ENCODE peak calls at places on chromosomes 6 and 20, in nine cellular contexts. V is RCC 7860; Q is iris pigment epithelial cell; X is brain microvascular endothelial cell; P is stimulated activated naive CD8-positive, alpha-beta T cell treated with anti-CD3 and anti-CD28 coated beads, Interleukin-15, amount 100 ng/mL, for 72 hours; N is HEK293T; W is activated T-cell treated with anti-CD3 and anti-CD28 coated beads, Interleukin-2, amount 50 U/mL, for 72 hours; T is body of pancreas; E is psoas muscle. K is an unnamed sample.

GRCh38 chr6:40472354-40472753 is 114.8 kb downstream of the LRFN2 start:
- DNase-seq in Q (no peak), P (no peak), N (no peak), E (no peak), T (no peak), V (no peak), X (no peak), W (no peak), K (no peak)

GRCh38 chr20:38203337-38204003 is 38.4 kb upstream of the TGM2 start:
- DNase-seq in Q (no peak), P (no peak), N (no peak), T (no peak), E (no peak), X (no peak), V (no peak), W (no peak), K (no peak)

GRCh38 chr6:46651006-46651405 is 1.6 kb downstream of the CYP39A1 start:
- DNase-seq in P (no peak), Q (peak; percentile 74), V (no peak), W (no peak), N (no peak), X (no peak), T (no peak), E (no peak), K (no peak)

GRCh38 chr6:56575736-56576135 is 67.0 kb downstream of the DST start:
- DNase-seq in E (no peak), N (no peak), Q (no peak), P (no peak), X (no peak), V (no peak), T (no peak), W (no peak), K (no peak)

GRCh38 chr20:58619847-58620431 is 31.1 kb upstream of the STX16 start:
- DNase-seq in V (no peak), P (no peak), E (peak; percentile 21), T (no peak), Q (no peak), N (no peak), X (no peak), W (no peak), K (no peak)

GRCh38 chr6:169251822-169252804 is 1.5 kb downstream of the THBS2 start:
- DNase-seq in Q (no peak), V (no peak), E (no peak), P (no peak), N (no peak), T (no peak), W (no peak), X (no peak), K (no peak)

GRCh38 chr6:136846046-136846445 is 23.7 kb downstream of the PEX7 start:
- DNase-seq in E (no peak), T (peak; percentile 62), X (peak; percentile 60), W (peak; percentile 45), P (peak; percentile 18), N (peak; percentile 43), Q (peak; percentile 74), V (no peak), K (no peak)

GRCh38 chr6:112235956-112236355 is 18.4 kb downstream of the LAMA4 start:
- DNase-seq in Q (peak; percentile 97), E (no peak), T (no peak), P (peak; percentile 81), X (peak; percentile 94), W (peak; percentile 79), N (no peak), V (peak; percentile 7), K (no peak)

GRCh38 chr6:123770247-123770949 is 33.3 kb upstream of the NKAIN2 start:
- DNase-seq in N (no peak), E (no peak), T (no peak), X (no peak), Q (peak; percentile 22), P (no peak), V (no peak), W (no peak), K (no peak)

GRCh38 chr6:3489961-3490621 is 33.2 kb upstream of the SLC22A23 start:
- DNase-seq in E (no peak), Q (no peak), W (no peak), T (no peak), X (no peak), V (no peak), P (no peak), N (no peak), K (no peak)

GRCh38 chr6:149963212-149963461 is 606 bp upstream of the ULBP1 start:
- DNase-seq in Q (no peak), P (peak; percentile 67), N (peak; percentile 33), W (peak; percentile 62), V (peak; percentile 80), T (no peak), E (no peak), X (peak; percentile 35), K (no peak)

GRCh38 chr6:146860583-146860982 is 261.8 kb downstream of the ADGB start:
- DNase-seq in P (no peak), Q (no peak), X (no peak), E (no peak), W (no peak), V (no peak), T (no peak), N (no peak), K (no peak)

GRCh38 chr6:26250806-26251075 is 114.3 kb upstream of the BTN3A2 start:
- DNase-seq in W (no peak), N (no peak), E (no peak), X (peak; percentile 46), P (peak; percentile 25), T (no peak), Q (peak; percentile 58), V (no peak), K (no peak)